ENCODE peak calls at places on chromosomes 4 and X, in five cellular contexts. One of them, this sample, is unnamed.

GRCh38 chrX:39574178-39574577 is 523.6 kb downstream of the BCOR start:
- DNase-seq in fibroblast of the conjunctiva: no peak
- DNase-seq in activated T-helper 1 cell treated with anti-CD3 and anti-CD28 coated beads, Interleukin-2, amount 50 U/mL, for 16 hours: no peak
- DNase-seq in mesendoderm: no peak
- DNase-seq in left cardiac atrium: no peak
- DNase-seq in this sample: no peak

GRCh38 chr4:176467011-176467410 is 147.2 kb downstream of the SPCS3 start:
- DNase-seq in fibroblast of the conjunctiva: no peak
- DNase-seq in activated T-helper 1 cell treated with anti-CD3 and anti-CD28 coated beads, Interleukin-2, amount 50 U/mL, for 16 hours: no peak
- DNase-seq in mesendoderm: no peak
- DNase-seq in left cardiac atrium: no peak
- DNase-seq in this sample: no peak

GRCh38 chrX:49155243-49155899 is 7.2 kb upstream of the MAGIX start:
- DNase-seq in fibroblast of the conjunctiva: no peak
- DNase-seq in activated T-helper 1 cell treated with anti-CD3 and anti-CD28 coated beads, Interleukin-2, amount 50 U/mL, for 16 hours: no peak
- DNase-seq in mesendoderm: peak; percentile 87
- DNase-seq in left cardiac atrium: peak; percentile 50
- DNase-seq in this sample: no peak

GRCh38 chrX:49748211-49748956 is 52.6 kb upstream of the PAGE1 start:
- DNase-seq in fibroblast of the conjunctiva: no peak
- DNase-seq in activated T-helper 1 cell treated with anti-CD3 and anti-CD28 coated beads, Interleukin-2, amount 50 U/mL, for 16 hours: no peak
- DNase-seq in mesendoderm: no peak
- DNase-seq in left cardiac atrium: no peak
- DNase-seq in this sample: no peak

GRCh38 chr4:139767168-139767567 is 101.5 kb downstream of the MGST2 start:
- DNase-seq in fibroblast of the conjunctiva: no peak
- DNase-seq in activated T-helper 1 cell treated with anti-CD3 and anti-CD28 coated beads, Interleukin-2, amount 50 U/mL, for 16 hours: no peak
- DNase-seq in mesendoderm: no peak
- DNase-seq in left cardiac atrium: no peak
- DNase-seq in this sample: no peak

GRCh38 chr4:102356562-102357202 is 11.4 kb upstream of the SLC39A8 start:
- DNase-seq in fibroblast of the conjunctiva: no peak
- DNase-seq in activated T-helper 1 cell treated with anti-CD3 and anti-CD28 coated beads, Interleukin-2, amount 50 U/mL, for 16 hours: no peak
- DNase-seq in mesendoderm: no peak
- DNase-seq in left cardiac atrium: no peak
- DNase-seq in this sample: no peak

GRCh38 chrX:53280703-53281320 is 572 bp downstream of the IQSEC2 start:
- DNase-seq in fibroblast of the conjunctiva: no peak
- DNase-seq in activated T-helper 1 cell treated with anti-CD3 and anti-CD28 coated beads, Interleukin-2, amount 50 U/mL, for 16 hours: no peak
- DNase-seq in mesendoderm: peak; percentile 70
- DNase-seq in left cardiac atrium: peak; percentile 67
- DNase-seq in this sample: no peak

GRCh38 chr4:71634364-71634763 is 149.5 kb downstream of the GC start:
- DNase-seq in fibroblast of the conjunctiva: no peak
- DNase-seq in activated T-helper 1 cell treated with anti-CD3 and anti-CD28 coated beads, Interleukin-2, amount 50 U/mL, for 16 hours: no peak
- DNase-seq in mesendoderm: no peak
- DNase-seq in left cardiac atrium: no peak
- DNase-seq in this sample: no peak

This sample was measured in islet precursor cell.